ENCODE peak calls at places on chromosomes 1 and 21, in four cellular contexts. One of them, this sample, is unnamed.

GRCh38 chr1:109769335-109770078 is 5.8 kb upstream of the EPS8L3 start:
- DNase-seq in brain microvascular endothelial cell: peak
- DNase-seq in T1000: peak
- DNase-seq in germinal center: no peak
- DNase-seq in this sample: peak

GRCh38 chr21:29888437-29888836 is 51.4 kb downstream of the GRIK1 start:
- DNase-seq in brain microvascular endothelial cell: no peak
- DNase-seq in T1000: no peak
- DNase-seq in germinal center: no peak
- DNase-seq in this sample: no peak

GRCh38 chr1:21323091-21323490 is 32.8 kb upstream of the ECE1 start:
- DNase-seq in brain microvascular endothelial cell: no peak
- DNase-seq in T1000: no peak
- DNase-seq in germinal center: no peak
- DNase-seq in this sample: no peak

GRCh38 chr1:59565611-59566410 is 248.9 kb upstream of the HOOK1 start:
- DNase-seq in brain microvascular endothelial cell: peak
- DNase-seq in T1000: peak
- DNase-seq in germinal center: no peak
- DNase-seq in this sample: no peak

GRCh38 chr1:166980818-166981217 is 5.5 kb upstream of the ILDR2 start:
- DNase-seq in brain microvascular endothelial cell: no peak
- DNase-seq in T1000: no peak
- DNase-seq in germinal center: no peak
- DNase-seq in this sample: peak

GRCh38 chr1:24502168-24503002 is at the start of gene RCAN3:
- DNase-seq in brain microvascular endothelial cell: peak
- DNase-seq in T1000: peak
- DNase-seq in germinal center: peak
- DNase-seq in this sample: peak

GRCh38 chr1:31199924-31200323 is 39.8 kb downstream of the NKAIN1 start:
- DNase-seq in brain microvascular endothelial cell: no peak
- DNase-seq in T1000: no peak
- DNase-seq in germinal center: no peak
- DNase-seq in this sample: no peak

GRCh38 chr1:5718716-5719632 is 273.3 kb downstream of the NPHP4 start:
- DNase-seq in brain microvascular endothelial cell: no peak
- DNase-seq in T1000: no peak
- DNase-seq in germinal center: no peak
- DNase-seq in this sample: no peak

GRCh38 chr1:90550616-90551406 is 166.3 kb downstream of the BARHL2 start:
- DNase-seq in brain microvascular endothelial cell: no peak
- DNase-seq in T1000: no peak
- DNase-seq in germinal center: no peak
- DNase-seq in this sample: no peak

GRCh38 chr1:30083800-30084464 is 639.5 kb downstream of the MATN1 start:
- DNase-seq in brain microvascular endothelial cell: peak
- DNase-seq in T1000: no peak
- DNase-seq in germinal center: no peak
- DNase-seq in this sample: peak

GRCh38 chr1:70767377-70767776 is 280.2 kb downstream of the PTGER3 start:
- DNase-seq in brain microvascular endothelial cell: no peak
- DNase-seq in T1000: no peak
- DNase-seq in germinal center: no peak
- DNase-seq in this sample: no peak

GRCh38 chr1:54861070-54861761 is 25.8 kb downstream of the DHCR24 start:
- DNase-seq in brain microvascular endothelial cell: no peak
- DNase-seq in T1000: no peak
- DNase-seq in germinal center: no peak
- DNase-seq in this sample: peak

GRCh38 chr21:31730687-31731111 is 1.2 kb downstream of the SCAF4 start:
- DNase-seq in brain microvascular endothelial cell: no peak
- DNase-seq in T1000: no peak
- DNase-seq in germinal center: no peak
- DNase-seq in this sample: no peak

GRCh38 chr1:72284398-72285073 is 2.2 kb upstream of the NEGR1 start:
- DNase-seq in brain microvascular endothelial cell: peak
- DNase-seq in T1000: peak
- DNase-seq in germinal center: no peak
- DNase-seq in this sample: peak

GRCh38 chr1:53327183-53327941 is 508 bp downstream of the LRP8 start:
- DNase-seq in brain microvascular endothelial cell: peak
- DNase-seq in T1000: peak
- DNase-seq in germinal center: peak
- DNase-seq in this sample: peak

GRCh38 chr1:233802611-233803010 is 101.9 kb upstream of the SLC35F3 start:
- DNase-seq in brain microvascular endothelial cell: no peak
- DNase-seq in T1000: no peak
- DNase-seq in germinal center: no peak
- DNase-seq in this sample: no peak

GRCh38 chr21:20997633-20998455 is at the start of gene NCAM2:
- DNase-seq in brain microvascular endothelial cell: peak
- DNase-seq in T1000: peak
- DNase-seq in germinal center: peak
- DNase-seq in this sample: no peak

GRCh38 chr1:244388961-244389360 is 62.7 kb downstream of the ADSS2 start:
- DNase-seq in brain microvascular endothelial cell: no peak
- DNase-seq in T1000: no peak
- DNase-seq in germinal center: no peak
- DNase-seq in this sample: no peak

GRCh38 chr1:95197616-95198252 is 36.3 kb upstream of the RWDD3 start:
- DNase-seq in brain microvascular endothelial cell: peak
- DNase-seq in T1000: no peak
- DNase-seq in germinal center: no peak
- DNase-seq in this sample: no peak

GRCh38 chr1:51850420-51851297 is 27.9 kb downstream of the NRDC start:
- DNase-seq in brain microvascular endothelial cell: no peak
- DNase-seq in T1000: no peak
- DNase-seq in germinal center: no peak
- DNase-seq in this sample: no peak

GRCh38 chr1:7865978-7866377 is 13.1 kb upstream of the UTS2 start:
- DNase-seq in brain microvascular endothelial cell: no peak
- DNase-seq in T1000: no peak
- DNase-seq in germinal center: no peak
- DNase-seq in this sample: no peak

GRCh38 chr1:53123462-53124129 is 18.8 kb downstream of the SLC1A7 start:
- DNase-seq in brain microvascular endothelial cell: no peak
- DNase-seq in T1000: no peak
- DNase-seq in germinal center: no peak
- DNase-seq in this sample: no peak

GRCh38 chr1:10979483-10979920 is 33.0 kb upstream of the TARDBP start:
- DNase-seq in brain microvascular endothelial cell: no peak
- DNase-seq in T1000: no peak
- DNase-seq in germinal center: no peak
- DNase-seq in this sample: no peak

GRCh38 chr1:206685256-206685748 is 597 bp downstream of the MAPKAPK2 start:
- DNase-seq in brain microvascular endothelial cell: peak
- DNase-seq in T1000: no peak
- DNase-seq in germinal center: peak
- DNase-seq in this sample: peak

GRCh38 chr1:238951809-238952208 is 434.6 kb upstream of the CHRM3 start:
- DNase-seq in brain microvascular endothelial cell: peak
- DNase-seq in T1000: no peak
- DNase-seq in germinal center: no peak
- DNase-seq in this sample: no peak

This sample was measured in RCC 7860.